ENCODE peak calls at places on chromosomes 16 and 17, in six cellular contexts. One of them, this sample, is unnamed.

GRCh38 chr16:3949287-3949686 is 68.8 kb upstream of the CREBBP start:
- DNase-seq in progenitor cell of endocrine pancreas: no peak
- DNase-seq in left ventricle myocardium inferior: no peak
- DNase-seq in A549: no peak
- DNase-seq in uterus: no peak
- DNase-seq in cardiac muscle cell: peak
- DNase-seq in this sample: no peak

GRCh38 chr16:57666353-57667068 is 1.6 kb upstream of the ADGRG3 start:
- DNase-seq in progenitor cell of endocrine pancreas: no peak
- DNase-seq in left ventricle myocardium inferior: no peak
- DNase-seq in A549: no peak
- DNase-seq in uterus: no peak
- DNase-seq in cardiac muscle cell: no peak
- DNase-seq in this sample: no peak

GRCh38 chr16:19095699-19096098 is 18.1 kb upstream of the ITPRIPL2 start:
- DNase-seq in progenitor cell of endocrine pancreas: no peak
- DNase-seq in left ventricle myocardium inferior: no peak
- DNase-seq in A549: peak
- DNase-seq in uterus: no peak
- DNase-seq in cardiac muscle cell: no peak
- DNase-seq in this sample: no peak

GRCh38 chr17:34269969-34270368 is at the start of gene CCL7:
- DNase-seq in progenitor cell of endocrine pancreas: no peak
- DNase-seq in left ventricle myocardium inferior: no peak
- DNase-seq in A549: no peak
- DNase-seq in uterus: no peak
- DNase-seq in cardiac muscle cell: no peak
- DNase-seq in this sample: no peak

GRCh38 chr16:85423186-85423550 is 190.0 kb upstream of the GSE1 start:
- DNase-seq in progenitor cell of endocrine pancreas: no peak
- DNase-seq in left ventricle myocardium inferior: peak
- DNase-seq in A549: no peak
- DNase-seq in uterus: no peak
- DNase-seq in cardiac muscle cell: no peak
- DNase-seq in this sample: no peak

GRCh38 chr17:64780096-64781012 is 118.2 kb upstream of the SMURF2 start:
- DNase-seq in progenitor cell of endocrine pancreas: peak
- DNase-seq in left ventricle myocardium inferior: peak
- DNase-seq in A549: peak
- DNase-seq in uterus: no peak
- DNase-seq in cardiac muscle cell: peak
- DNase-seq in this sample: no peak

GRCh38 chr17:81987161-81987770 is 9.8 kb downstream of the ASPSCR1 start:
- DNase-seq in progenitor cell of endocrine pancreas: no peak
- DNase-seq in left ventricle myocardium inferior: no peak
- DNase-seq in A549: no peak
- DNase-seq in uterus: no peak
- DNase-seq in cardiac muscle cell: no peak
- DNase-seq in this sample: no peak

GRCh38 chr17:8290043-8290442 is 1.6 kb downstream of the RANGRF start:
- DNase-seq in progenitor cell of endocrine pancreas: no peak
- DNase-seq in left ventricle myocardium inferior: no peak
- DNase-seq in A549: no peak
- DNase-seq in uterus: no peak
- DNase-seq in cardiac muscle cell: no peak
- DNase-seq in this sample: no peak

GRCh38 chr17:685006-685405 is 29.6 kb downstream of the VPS53 start:
- DNase-seq in progenitor cell of endocrine pancreas: no peak
- DNase-seq in left ventricle myocardium inferior: no peak
- DNase-seq in A549: no peak
- DNase-seq in uterus: no peak
- DNase-seq in cardiac muscle cell: no peak
- DNase-seq in this sample: no peak

GRCh38 chr17:48871551-48872351 is 20.8 kb upstream of the ATP5MC1 start:
- DNase-seq in progenitor cell of endocrine pancreas: peak
- DNase-seq in left ventricle myocardium inferior: peak
- DNase-seq in A549: peak
- DNase-seq in uterus: peak
- DNase-seq in cardiac muscle cell: no peak
- DNase-seq in this sample: no peak

GRCh38 chr16:75491876-75492275 is 3.4 kb downstream of the CHST6 start:
- DNase-seq in progenitor cell of endocrine pancreas: no peak
- DNase-seq in left ventricle myocardium inferior: no peak
- DNase-seq in A549: peak
- DNase-seq in uterus: no peak
- DNase-seq in cardiac muscle cell: peak
- DNase-seq in this sample: no peak

GRCh38 chr16:67149276-67150057 is 1.3 kb downstream of the B3GNT9 start:
- DNase-seq in progenitor cell of endocrine pancreas: no peak
- DNase-seq in left ventricle myocardium inferior: no peak
- DNase-seq in A549: no peak
- DNase-seq in uterus: no peak
- DNase-seq in cardiac muscle cell: no peak
- DNase-seq in this sample: no peak

GRCh38 chr16:29784901-29785500 is 5.5 kb upstream of the KIF22 start:
- DNase-seq in progenitor cell of endocrine pancreas: peak
- DNase-seq in left ventricle myocardium inferior: peak
- DNase-seq in A549: peak
- DNase-seq in uterus: peak
- DNase-seq in cardiac muscle cell: peak
- DNase-seq in this sample: peak

GRCh38 chr17:48915459-48916282 is 7.5 kb downstream of the UBE2Z start:
- DNase-seq in progenitor cell of endocrine pancreas: no peak
- DNase-seq in left ventricle myocardium inferior: no peak
- DNase-seq in A549: peak
- DNase-seq in uterus: no peak
- DNase-seq in cardiac muscle cell: no peak
- DNase-seq in this sample: no peak

GRCh38 chr16:4231367-4231766 is 10.5 kb downstream of the SRL start:
- DNase-seq in progenitor cell of endocrine pancreas: no peak
- DNase-seq in left ventricle myocardium inferior: no peak
- DNase-seq in A549: no peak
- DNase-seq in uterus: no peak
- DNase-seq in cardiac muscle cell: no peak
- DNase-seq in this sample: no peak

GRCh38 chr16:81204794-81205680 is 33.5 kb upstream of the BCO1 start:
- DNase-seq in progenitor cell of endocrine pancreas: no peak
- DNase-seq in left ventricle myocardium inferior: no peak
- DNase-seq in A549: peak
- DNase-seq in uterus: peak
- DNase-seq in cardiac muscle cell: peak
- DNase-seq in this sample: no peak

GRCh38 chr16:70678898-70679652 is 6.8 kb downstream of the MTSS2 start:
- DNase-seq in progenitor cell of endocrine pancreas: no peak
- DNase-seq in left ventricle myocardium inferior: peak
- DNase-seq in A549: no peak
- DNase-seq in uterus: no peak
- DNase-seq in cardiac muscle cell: no peak
- DNase-seq in this sample: no peak

GRCh38 chr16:11914759-11915643 is 755 bp downstream of the GSPT1 start:
- DNase-seq in progenitor cell of endocrine pancreas: no peak
- DNase-seq in left ventricle myocardium inferior: peak
- DNase-seq in A549: peak
- DNase-seq in uterus: no peak
- DNase-seq in cardiac muscle cell: peak
- DNase-seq in this sample: peak

GRCh38 chr16:11914210-11914758 is 1.5 kb downstream of the GSPT1 start:
- DNase-seq in progenitor cell of endocrine pancreas: no peak
- DNase-seq in left ventricle myocardium inferior: no peak
- DNase-seq in A549: no peak
- DNase-seq in uterus: no peak
- DNase-seq in cardiac muscle cell: no peak
- DNase-seq in this sample: no peak

GRCh38 chr16:11916524-11917285 is 949 bp upstream of the GSPT1 start:
- DNase-seq in progenitor cell of endocrine pancreas: no peak
- DNase-seq in left ventricle myocardium inferior: no peak
- DNase-seq in A549: peak
- DNase-seq in uterus: no peak
- DNase-seq in cardiac muscle cell: no peak
- DNase-seq in this sample: no peak

GRCh38 chr16:11913425-11914079 is 2.2 kb downstream of the GSPT1 start:
- DNase-seq in progenitor cell of endocrine pancreas: no peak
- DNase-seq in left ventricle myocardium inferior: no peak
- DNase-seq in A549: peak
- DNase-seq in uterus: no peak
- DNase-seq in cardiac muscle cell: no peak
- DNase-seq in this sample: no peak

GRCh38 chr16:11915644-11916523 is at the start of gene GSPT1:
- DNase-seq in progenitor cell of endocrine pancreas: peak
- DNase-seq in left ventricle myocardium inferior: peak
- DNase-seq in A549: peak
- DNase-seq in uterus: peak
- DNase-seq in cardiac muscle cell: peak
- DNase-seq in this sample: peak
- TF ChIP-seq CTCF in progenitor cell of endocrine pancreas: no peak
- TF ChIP-seq CTCF in left ventricle myocardium inferior: peak
- TF ChIP-seq CTCF in A549: no peak
- TF ChIP-seq CTCF in uterus: no peak
- TF ChIP-seq CTCF in cardiac muscle cell: no peak
- TF ChIP-seq CTCF in this sample: peak

GRCh38 chr16:50244140-50244503 is 22.2 kb upstream of the ADCY7 start:
- DNase-seq in progenitor cell of endocrine pancreas: no peak
- DNase-seq in left ventricle myocardium inferior: no peak
- DNase-seq in A549: no peak
- DNase-seq in uterus: no peak
- DNase-seq in cardiac muscle cell: no peak
- DNase-seq in this sample: no peak

GRCh38 chr16:50247123-50247905 is 19.0 kb upstream of the ADCY7 start:
- DNase-seq in progenitor cell of endocrine pancreas: no peak
- DNase-seq in left ventricle myocardium inferior: no peak
- DNase-seq in A549: no peak
- DNase-seq in uterus: no peak
- DNase-seq in cardiac muscle cell: no peak
- DNase-seq in this sample: no peak

GRCh38 chr16:50244504-50245416 is 21.6 kb upstream of the ADCY7 start:
- DNase-seq in progenitor cell of endocrine pancreas: no peak
- DNase-seq in left ventricle myocardium inferior: no peak
- DNase-seq in A549: no peak
- DNase-seq in uterus: no peak
- DNase-seq in cardiac muscle cell: no peak
- DNase-seq in this sample: no peak

GRCh38 chr16:50246299-50247122 is 19.8 kb upstream of the ADCY7 start:
- DNase-seq in progenitor cell of endocrine pancreas: peak
- DNase-seq in left ventricle myocardium inferior: no peak
- DNase-seq in A549: no peak
- DNase-seq in uterus: no peak
- DNase-seq in cardiac muscle cell: peak
- DNase-seq in this sample: no peak

GRCh38 chr16:50245417-50246298 is 20.7 kb upstream of the ADCY7 start:
- DNase-seq in progenitor cell of endocrine pancreas: peak
- DNase-seq in left ventricle myocardium inferior: no peak
- DNase-seq in A549: peak
- DNase-seq in uterus: no peak
- DNase-seq in cardiac muscle cell: peak
- DNase-seq in this sample: no peak
- TF ChIP-seq CTCF in progenitor cell of endocrine pancreas: peak
- TF ChIP-seq CTCF in left ventricle myocardium inferior: peak
- TF ChIP-seq CTCF in A549: peak
- TF ChIP-seq CTCF in uterus: peak
- TF ChIP-seq CTCF in cardiac muscle cell: no peak
- TF ChIP-seq CTCF in this sample: peak

DNA sequence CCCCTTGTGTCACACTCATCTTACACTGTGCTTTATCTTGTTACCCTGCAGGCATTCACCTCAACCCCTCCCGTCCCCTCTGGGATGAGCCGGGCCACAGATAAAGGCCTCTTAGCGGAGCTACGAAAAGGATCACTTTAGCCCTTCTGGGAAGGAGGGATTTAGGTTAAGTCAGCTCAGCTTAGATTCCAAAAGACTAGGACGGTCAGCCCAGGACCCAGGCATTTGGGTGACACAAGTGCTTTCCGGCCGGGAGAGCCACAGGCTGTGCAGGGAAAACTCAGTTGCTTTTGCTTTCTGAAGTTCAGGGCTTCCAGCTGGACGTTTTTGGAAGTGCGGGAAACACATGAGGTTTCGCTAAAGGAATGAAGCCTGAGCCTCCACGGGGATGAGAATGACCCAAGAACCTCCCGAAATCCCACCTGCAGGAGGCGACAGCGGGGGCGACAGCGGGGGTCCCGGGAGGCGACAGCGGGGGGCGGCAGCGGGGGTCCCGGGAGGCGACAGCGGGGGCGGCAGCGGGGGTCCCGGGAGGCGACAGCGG is 11.6 kb upstream of the METRNL start:
- DNase-seq in progenitor cell of endocrine pancreas: no peak
- DNase-seq in left ventricle myocardium inferior: peak
- DNase-seq in A549: peak
- DNase-seq in uterus: no peak
- DNase-seq in cardiac muscle cell: peak
- DNase-seq in this sample: no peak
- TF ChIP-seq CTCF in progenitor cell of endocrine pancreas: peak
- TF ChIP-seq CTCF in left ventricle myocardium inferior: no peak
- TF ChIP-seq CTCF in A549: no peak
- TF ChIP-seq CTCF in uterus: no peak
- TF ChIP-seq CTCF in cardiac muscle cell: peak
- TF ChIP-seq CTCF in this sample: peak

DNA sequence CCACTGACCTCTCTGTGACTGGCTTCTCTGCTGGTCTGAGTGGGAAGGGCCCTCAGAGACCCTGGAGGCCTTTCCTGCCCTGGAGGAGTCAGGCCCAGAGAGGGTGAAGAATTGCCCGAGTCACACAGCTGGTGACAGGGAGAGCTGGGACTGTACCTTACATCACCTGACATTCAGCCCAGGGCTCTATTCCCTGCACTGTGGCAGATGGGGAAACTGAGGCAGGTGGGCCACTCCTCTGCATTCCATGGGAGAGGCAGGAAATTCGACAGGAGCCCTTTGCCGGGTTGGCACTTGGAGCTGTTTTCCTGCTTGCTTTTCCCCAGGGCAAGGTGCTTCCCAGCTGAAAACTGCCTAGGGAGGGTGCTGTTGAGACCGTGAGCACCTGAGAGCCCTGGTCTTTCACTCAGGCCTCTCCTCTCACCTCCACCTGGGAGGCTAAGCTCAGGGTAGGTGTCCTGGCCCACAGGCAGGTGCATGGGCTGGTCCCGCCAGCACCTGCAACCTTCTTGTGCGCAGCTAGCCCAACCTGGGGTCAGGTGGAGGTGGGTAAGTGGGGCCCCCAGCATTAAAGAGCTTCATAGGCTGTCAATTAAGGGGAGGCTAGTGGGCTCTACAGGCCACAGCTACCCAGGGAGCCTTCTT is 8.5 kb downstream of the ADCY7 start:
- DNase-seq in progenitor cell of endocrine pancreas: no peak
- DNase-seq in left ventricle myocardium inferior: no peak
- DNase-seq in A549: no peak
- DNase-seq in uterus: no peak
- DNase-seq in cardiac muscle cell: no peak
- DNase-seq in this sample: no peak
- TF ChIP-seq CTCF in progenitor cell of endocrine pancreas: no peak
- TF ChIP-seq CTCF in left ventricle myocardium inferior: no peak
- TF ChIP-seq CTCF in A549: no peak
- TF ChIP-seq CTCF in uterus: no peak
- TF ChIP-seq CTCF in cardiac muscle cell: no peak
- TF ChIP-seq CTCF in this sample: no peak

This sample was measured in type B pancreatic cell.